ENCODE peak calls at places on chromosomes 5 and 9, in six cellular contexts. One of them, this sample, is unnamed.

GRCh38 chr5:96433066-96433447 is at the start of gene PCSK1:
- DNase-seq in adipocyte: no peak
- DNase-seq in type B pancreatic cell: no peak
- DNase-seq in SIG-M5: no peak
- DNase-seq in fibroblast of the conjunctiva: no peak
- DNase-seq in A172: no peak
- DNase-seq in this sample: no peak

GRCh38 chr5:44983006-44983405 is 174.3 kb downstream of the MRPS30 start:
- DNase-seq in SIG-M5: no peak
- DNase-seq in A172: peak
- DNase-seq in adipocyte: no peak
- DNase-seq in type B pancreatic cell: no peak
- DNase-seq in fibroblast of the conjunctiva: no peak
- DNase-seq in this sample: no peak

GRCh38 chr5:32961066-32961429 is 249.9 kb downstream of the NPR3 start:
- DNase-seq in type B pancreatic cell: no peak
- DNase-seq in fibroblast of the conjunctiva: no peak
- DNase-seq in SIG-M5: no peak
- DNase-seq in adipocyte: no peak
- DNase-seq in A172: no peak
- DNase-seq in this sample: no peak

GRCh38 chr9:135252980-135253304 is 165.5 kb downstream of the OLFM1 start:
- DNase-seq in SIG-M5: no peak
- DNase-seq in fibroblast of the conjunctiva: no peak
- DNase-seq in A172: no peak
- DNase-seq in adipocyte: no peak
- DNase-seq in type B pancreatic cell: no peak
- DNase-seq in this sample: no peak

GRCh38 chr5:177537389-177538361 is 16.7 kb downstream of the FAM193B start:
- DNase-seq in A172: peak
- DNase-seq in type B pancreatic cell: no peak
- DNase-seq in adipocyte: peak
- DNase-seq in fibroblast of the conjunctiva: peak
- DNase-seq in SIG-M5: no peak
- DNase-seq in this sample: no peak

GRCh38 chr5:124651663-124652513 is 94.6 kb downstream of the ZNF608 start:
- DNase-seq in SIG-M5: no peak
- DNase-seq in type B pancreatic cell: peak
- DNase-seq in fibroblast of the conjunctiva: peak
- DNase-seq in A172: peak
- DNase-seq in adipocyte: peak
- DNase-seq in this sample: peak

GRCh38 chr5:59768204-59769040 is 125.1 kb downstream of the PDE4D start:
- DNase-seq in A172: peak
- DNase-seq in type B pancreatic cell: peak
- DNase-seq in SIG-M5: no peak
- DNase-seq in fibroblast of the conjunctiva: no peak
- DNase-seq in adipocyte: peak
- DNase-seq in this sample: peak

GRCh38 chr9:109383356-109383755 is 62.5 kb upstream of the EPB41L4B start:
- DNase-seq in SIG-M5: no peak
- DNase-seq in adipocyte: no peak
- DNase-seq in A172: no peak
- DNase-seq in type B pancreatic cell: no peak
- DNase-seq in fibroblast of the conjunctiva: no peak
- DNase-seq in this sample: no peak

GRCh38 chr9:16521868-16522381 is 348.5 kb downstream of the BNC2 start:
- DNase-seq in type B pancreatic cell: no peak
- DNase-seq in SIG-M5: no peak
- DNase-seq in adipocyte: peak
- DNase-seq in fibroblast of the conjunctiva: peak
- DNase-seq in A172: peak
- DNase-seq in this sample: no peak

GRCh38 chr9:121073038-121073437 is 1.7 kb upstream of the CNTRL start:
- DNase-seq in SIG-M5: no peak
- DNase-seq in fibroblast of the conjunctiva: peak
- DNase-seq in type B pancreatic cell: no peak
- DNase-seq in A172: no peak
- DNase-seq in adipocyte: peak
- DNase-seq in this sample: no peak

GRCh38 chr5:94407023-94407422 is 211.4 kb downstream of the KIAA0825 start:
- DNase-seq in type B pancreatic cell: no peak
- DNase-seq in SIG-M5: no peak
- DNase-seq in adipocyte: no peak
- DNase-seq in A172: no peak
- DNase-seq in fibroblast of the conjunctiva: no peak
- DNase-seq in this sample: no peak

GRCh38 chr5:31954091-31954490 is 220.0 kb downstream of the GOLPH3 start:
- DNase-seq in adipocyte: no peak
- DNase-seq in type B pancreatic cell: no peak
- DNase-seq in fibroblast of the conjunctiva: no peak
- DNase-seq in SIG-M5: no peak
- DNase-seq in A172: no peak
- DNase-seq in this sample: no peak

GRCh38 chr9:34522971-34523797 is at the start of gene ENHO:
- DNase-seq in adipocyte: peak
- DNase-seq in A172: peak
- DNase-seq in SIG-M5: no peak
- DNase-seq in type B pancreatic cell: peak
- DNase-seq in fibroblast of the conjunctiva: peak
- DNase-seq in this sample: peak

GRCh38 chr5:72949481-72949880 is 6.4 kb upstream of the FCHO2 start:
- DNase-seq in SIG-M5: no peak
- DNase-seq in type B pancreatic cell: no peak
- DNase-seq in A172: no peak
- DNase-seq in adipocyte: no peak
- DNase-seq in fibroblast of the conjunctiva: no peak
- DNase-seq in this sample: no peak

GRCh38 chr5:56693220-56693579 is 122.1 kb upstream of the MAP3K1 start:
- DNase-seq in A172: no peak
- DNase-seq in type B pancreatic cell: no peak
- DNase-seq in adipocyte: no peak
- DNase-seq in fibroblast of the conjunctiva: no peak
- DNase-seq in SIG-M5: no peak
- DNase-seq in this sample: no peak

GRCh38 chr9:138064547-138064946 is 187.0 kb downstream of the CACNA1B start:
- DNase-seq in adipocyte: no peak
- DNase-seq in type B pancreatic cell: no peak
- DNase-seq in SIG-M5: no peak
- DNase-seq in fibroblast of the conjunctiva: no peak
- DNase-seq in A172: no peak
- DNase-seq in this sample: no peak

GRCh38 chr5:169412858-169413257 is 111.9 kb upstream of the SLIT3 start:
- DNase-seq in A172: no peak
- DNase-seq in type B pancreatic cell: no peak
- DNase-seq in SIG-M5: no peak
- DNase-seq in adipocyte: no peak
- DNase-seq in fibroblast of the conjunctiva: no peak
- DNase-seq in this sample: no peak

GRCh38 chr9:98943682-98944129 is at the start of gene COL15A1:
- DNase-seq in fibroblast of the conjunctiva: no peak
- DNase-seq in A172: no peak
- DNase-seq in type B pancreatic cell: no peak
- DNase-seq in adipocyte: peak
- DNase-seq in SIG-M5: no peak
- DNase-seq in this sample: no peak

GRCh38 chr5:96962540-96962991 is 26.7 kb downstream of the LNPEP start:
- DNase-seq in SIG-M5: no peak
- DNase-seq in type B pancreatic cell: no peak
- DNase-seq in adipocyte: no peak
- DNase-seq in fibroblast of the conjunctiva: no peak
- DNase-seq in A172: no peak
- DNase-seq in this sample: no peak

GRCh38 chr5:113215401-113216060 is 219.3 kb downstream of the TSSK1B start:
- DNase-seq in fibroblast of the conjunctiva: no peak
- DNase-seq in SIG-M5: no peak
- DNase-seq in adipocyte: no peak
- DNase-seq in A172: no peak
- DNase-seq in type B pancreatic cell: no peak
- DNase-seq in this sample: peak

GRCh38 chr9:70835323-70835722 is 286.1 kb downstream of the TRPM3 start:
- DNase-seq in type B pancreatic cell: no peak
- DNase-seq in A172: no peak
- DNase-seq in fibroblast of the conjunctiva: no peak
- DNase-seq in SIG-M5: no peak
- DNase-seq in adipocyte: no peak
- DNase-seq in this sample: no peak

GRCh38 chr5:462051-462481 is 19.1 kb downstream of the EXOC3 start:
- DNase-seq in A172: no peak
- DNase-seq in SIG-M5: no peak
- DNase-seq in type B pancreatic cell: peak
- DNase-seq in fibroblast of the conjunctiva: no peak
- DNase-seq in adipocyte: no peak
- DNase-seq in this sample: no peak

GRCh38 chr9:81268048-81268447 is 421.3 kb downstream of the TLE1 start:
- DNase-seq in adipocyte: peak
- DNase-seq in type B pancreatic cell: no peak
- DNase-seq in fibroblast of the conjunctiva: no peak
- DNase-seq in A172: peak
- DNase-seq in SIG-M5: no peak
- DNase-seq in this sample: no peak

GRCh38 chr9:22975921-22976320 is 529.3 kb downstream of the DMRTA1 start:
- DNase-seq in SIG-M5: no peak
- DNase-seq in fibroblast of the conjunctiva: no peak
- DNase-seq in A172: peak
- DNase-seq in type B pancreatic cell: no peak
- DNase-seq in adipocyte: peak
- DNase-seq in this sample: no peak

GRCh38 chr9:89916001-89916635 is 311.3 kb downstream of the GADD45G start:
- DNase-seq in fibroblast of the conjunctiva: no peak
- DNase-seq in adipocyte: no peak
- DNase-seq in type B pancreatic cell: no peak
- DNase-seq in SIG-M5: no peak
- DNase-seq in A172: peak
- DNase-seq in this sample: no peak

GRCh38 chr9:5178126-5178805 is 7.2 kb downstream of the INSL6 start:
- DNase-seq in adipocyte: no peak
- DNase-seq in SIG-M5: no peak
- DNase-seq in A172: no peak
- DNase-seq in fibroblast of the conjunctiva: no peak
- DNase-seq in type B pancreatic cell: no peak
- DNase-seq in this sample: no peak

GRCh38 chr5:7616897-7617296 is 221.0 kb downstream of the ADCY2 start:
- DNase-seq in type B pancreatic cell: no peak
- DNase-seq in A172: no peak
- DNase-seq in fibroblast of the conjunctiva: no peak
- DNase-seq in adipocyte: no peak
- DNase-seq in SIG-M5: no peak
- DNase-seq in this sample: no peak